ENCODE peak calls at places on chromosomes 16 and 17, in eight cellular contexts. One of them, this sample, is unnamed.

GRCh38 chr17:10261098-10261497 is 62.7 kb upstream of the GAS7 start:
- DNase-seq in posterior cingulate gyrus: no peak
- DNase-seq in CD4-positive, CD25-positive, alpha-beta regulatory T cell: no peak
- DNase-seq in NCI-H226: no peak
- DNase-seq in mammary epithelial cell: no peak
- DNase-seq in esophagus muscularis mucosa: no peak
- DNase-seq in NCI-H748 treated with DMSO at 0.1 percent for 48 hours: no peak
- DNase-seq in HuH-7.5: no peak
- DNase-seq in this sample: no peak

GRCh38 chr17:66255112-66255511 is 25.9 kb upstream of the APOH start:
- DNase-seq in posterior cingulate gyrus: peak; percentile 22
- DNase-seq in CD4-positive, CD25-positive, alpha-beta regulatory T cell: peak; percentile 73
- DNase-seq in NCI-H226: peak; percentile 60
- DNase-seq in mammary epithelial cell: peak; percentile 69
- DNase-seq in esophagus muscularis mucosa: no peak
- DNase-seq in NCI-H748 treated with DMSO at 0.1 percent for 48 hours: peak; percentile 44
- DNase-seq in HuH-7.5: peak; percentile 40
- DNase-seq in this sample: no peak

GRCh38 chr17:7466644-7467341 is 12.6 kb downstream of the ZBTB4 start:
- DNase-seq in posterior cingulate gyrus: peak; percentile 42
- DNase-seq in CD4-positive, CD25-positive, alpha-beta regulatory T cell: no peak
- DNase-seq in NCI-H226: peak; percentile 31
- DNase-seq in mammary epithelial cell: peak; percentile 26
- DNase-seq in esophagus muscularis mucosa: no peak
- DNase-seq in NCI-H748 treated with DMSO at 0.1 percent for 48 hours: no peak
- DNase-seq in HuH-7.5: no peak
- DNase-seq in this sample: no peak

GRCh38 chr17:11628831-11629230 is 30.6 kb downstream of the DNAH9 start:
- DNase-seq in posterior cingulate gyrus: no peak
- DNase-seq in CD4-positive, CD25-positive, alpha-beta regulatory T cell: no peak
- DNase-seq in NCI-H226: no peak
- DNase-seq in mammary epithelial cell: no peak
- DNase-seq in esophagus muscularis mucosa: no peak
- DNase-seq in NCI-H748 treated with DMSO at 0.1 percent for 48 hours: no peak
- DNase-seq in HuH-7.5: no peak
- DNase-seq in this sample: no peak

GRCh38 chr17:35537569-35538209 is at the start of gene SLFN12L:
- DNase-seq in posterior cingulate gyrus: no peak
- DNase-seq in CD4-positive, CD25-positive, alpha-beta regulatory T cell: peak; percentile 34
- DNase-seq in NCI-H226: no peak
- DNase-seq in mammary epithelial cell: no peak
- DNase-seq in esophagus muscularis mucosa: no peak
- DNase-seq in NCI-H748 treated with DMSO at 0.1 percent for 48 hours: no peak
- DNase-seq in HuH-7.5: no peak
- DNase-seq in this sample: no peak

GRCh38 chr17:66432996-66433556 is 130.7 kb downstream of the PRKCA start:
- DNase-seq in posterior cingulate gyrus: no peak
- DNase-seq in CD4-positive, CD25-positive, alpha-beta regulatory T cell: no peak
- DNase-seq in NCI-H226: no peak
- DNase-seq in mammary epithelial cell: no peak
- DNase-seq in esophagus muscularis mucosa: no peak
- DNase-seq in NCI-H748 treated with DMSO at 0.1 percent for 48 hours: no peak
- DNase-seq in HuH-7.5: no peak
- DNase-seq in this sample: no peak

GRCh38 chr17:41813039-41813680 is 356 bp downstream of the FKBP10 start:
- DNase-seq in posterior cingulate gyrus: no peak
- DNase-seq in CD4-positive, CD25-positive, alpha-beta regulatory T cell: no peak
- DNase-seq in NCI-H226: no peak
- DNase-seq in mammary epithelial cell: no peak
- DNase-seq in esophagus muscularis mucosa: no peak
- DNase-seq in NCI-H748 treated with DMSO at 0.1 percent for 48 hours: no peak
- DNase-seq in HuH-7.5: no peak
- DNase-seq in this sample: no peak

GRCh38 chr17:62045517-62045916 is 19.6 kb downstream of the MED13 start:
- DNase-seq in posterior cingulate gyrus: no peak
- DNase-seq in CD4-positive, CD25-positive, alpha-beta regulatory T cell: no peak
- DNase-seq in NCI-H226: no peak
- DNase-seq in mammary epithelial cell: peak; percentile 11
- DNase-seq in esophagus muscularis mucosa: no peak
- DNase-seq in NCI-H748 treated with DMSO at 0.1 percent for 48 hours: no peak
- DNase-seq in HuH-7.5: no peak
- DNase-seq in this sample: no peak

GRCh38 chr16:80894091-80894490 is 89.7 kb upstream of the CDYL2 start:
- DNase-seq in posterior cingulate gyrus: no peak
- DNase-seq in CD4-positive, CD25-positive, alpha-beta regulatory T cell: no peak
- DNase-seq in NCI-H226: no peak
- DNase-seq in mammary epithelial cell: no peak
- DNase-seq in esophagus muscularis mucosa: peak; percentile 5
- DNase-seq in NCI-H748 treated with DMSO at 0.1 percent for 48 hours: no peak
- DNase-seq in HuH-7.5: no peak
- DNase-seq in this sample: no peak

GRCh38 chr17:19317359-19318095 is 45.0 kb downstream of the B9D1 start:
- DNase-seq in posterior cingulate gyrus: peak; percentile 94
- DNase-seq in CD4-positive, CD25-positive, alpha-beta regulatory T cell: no peak
- DNase-seq in NCI-H226: no peak
- DNase-seq in mammary epithelial cell: no peak
- DNase-seq in esophagus muscularis mucosa: no peak
- DNase-seq in NCI-H748 treated with DMSO at 0.1 percent for 48 hours: no peak
- DNase-seq in HuH-7.5: no peak
- DNase-seq in this sample: no peak

GRCh38 chr16:3189869-3190268 is 1.9 kb downstream of the OR1F1 start:
- DNase-seq in posterior cingulate gyrus: no peak
- DNase-seq in CD4-positive, CD25-positive, alpha-beta regulatory T cell: no peak
- DNase-seq in NCI-H226: no peak
- DNase-seq in mammary epithelial cell: no peak
- DNase-seq in esophagus muscularis mucosa: no peak
- DNase-seq in NCI-H748 treated with DMSO at 0.1 percent for 48 hours: no peak
- DNase-seq in HuH-7.5: no peak
- DNase-seq in this sample: no peak

GRCh38 chr17:67491009-67491677 is 114.1 kb downstream of the PITPNC1 start:
- DNase-seq in posterior cingulate gyrus: peak; percentile 71
- DNase-seq in CD4-positive, CD25-positive, alpha-beta regulatory T cell: no peak
- DNase-seq in NCI-H226: peak; percentile 55
- DNase-seq in mammary epithelial cell: peak; percentile 33
- DNase-seq in esophagus muscularis mucosa: peak; percentile 95
- DNase-seq in NCI-H748 treated with DMSO at 0.1 percent for 48 hours: no peak
- DNase-seq in HuH-7.5: no peak
- DNase-seq in this sample: no peak

GRCh38 chr17:16319969-16320368 is 33.3 kb downstream of the CENPV start:
- DNase-seq in posterior cingulate gyrus: no peak
- DNase-seq in CD4-positive, CD25-positive, alpha-beta regulatory T cell: no peak
- DNase-seq in NCI-H226: no peak
- DNase-seq in mammary epithelial cell: no peak
- DNase-seq in esophagus muscularis mucosa: no peak
- DNase-seq in NCI-H748 treated with DMSO at 0.1 percent for 48 hours: no peak
- DNase-seq in HuH-7.5: no peak
- DNase-seq in this sample: no peak

GRCh38 chr17:31877911-31878702 is 19.1 kb upstream of the COPRS start:
- DNase-seq in posterior cingulate gyrus: no peak
- DNase-seq in CD4-positive, CD25-positive, alpha-beta regulatory T cell: no peak
- DNase-seq in NCI-H226: no peak
- DNase-seq in mammary epithelial cell: no peak
- DNase-seq in esophagus muscularis mucosa: no peak
- DNase-seq in NCI-H748 treated with DMSO at 0.1 percent for 48 hours: no peak
- DNase-seq in HuH-7.5: no peak
- DNase-seq in this sample: no peak

GRCh38 chr17:34654276-34654675 is 74.9 kb downstream of the TMEM132E start:
- DNase-seq in posterior cingulate gyrus: no peak
- DNase-seq in CD4-positive, CD25-positive, alpha-beta regulatory T cell: no peak
- DNase-seq in NCI-H226: no peak
- DNase-seq in mammary epithelial cell: no peak
- DNase-seq in esophagus muscularis mucosa: no peak
- DNase-seq in NCI-H748 treated with DMSO at 0.1 percent for 48 hours: no peak
- DNase-seq in HuH-7.5: no peak
- DNase-seq in this sample: no peak

GRCh38 chr17:49992191-49992932 is 2.7 kb downstream of the DLX3 start:
- DNase-seq in posterior cingulate gyrus: no peak
- DNase-seq in CD4-positive, CD25-positive, alpha-beta regulatory T cell: no peak
- DNase-seq in NCI-H226: no peak
- DNase-seq in mammary epithelial cell: no peak
- DNase-seq in esophagus muscularis mucosa: no peak
- DNase-seq in NCI-H748 treated with DMSO at 0.1 percent for 48 hours: no peak
- DNase-seq in HuH-7.5: no peak
- DNase-seq in this sample: no peak

GRCh38 chr16:81744385-81744784 is 34.7 kb upstream of the PLCG2 start:
- DNase-seq in posterior cingulate gyrus: no peak
- DNase-seq in CD4-positive, CD25-positive, alpha-beta regulatory T cell: no peak
- DNase-seq in NCI-H226: no peak
- DNase-seq in mammary epithelial cell: no peak
- DNase-seq in esophagus muscularis mucosa: no peak
- DNase-seq in NCI-H748 treated with DMSO at 0.1 percent for 48 hours: no peak
- DNase-seq in HuH-7.5: no peak
- DNase-seq in this sample: no peak

GRCh38 chr16:31344712-31345111 is 10.3 kb upstream of the ITGAX start:
- DNase-seq in posterior cingulate gyrus: no peak
- DNase-seq in CD4-positive, CD25-positive, alpha-beta regulatory T cell: no peak
- DNase-seq in NCI-H226: no peak
- DNase-seq in mammary epithelial cell: no peak
- DNase-seq in esophagus muscularis mucosa: no peak
- DNase-seq in NCI-H748 treated with DMSO at 0.1 percent for 48 hours: no peak
- DNase-seq in HuH-7.5: no peak
- DNase-seq in this sample: no peak

GRCh38 chr16:84212631-84213030 is 21.7 kb downstream of the ADAD2 start:
- DNase-seq in posterior cingulate gyrus: no peak
- DNase-seq in CD4-positive, CD25-positive, alpha-beta regulatory T cell: no peak
- DNase-seq in NCI-H226: no peak
- DNase-seq in mammary epithelial cell: no peak
- DNase-seq in esophagus muscularis mucosa: no peak
- DNase-seq in NCI-H748 treated with DMSO at 0.1 percent for 48 hours: no peak
- DNase-seq in HuH-7.5: no peak
- DNase-seq in this sample: no peak

GRCh38 chr16:3479654-3480216 is 15.6 kb downstream of the C16orf90 start:
- DNase-seq in posterior cingulate gyrus: no peak
- DNase-seq in CD4-positive, CD25-positive, alpha-beta regulatory T cell: peak; percentile 32
- DNase-seq in NCI-H226: no peak
- DNase-seq in mammary epithelial cell: no peak
- DNase-seq in esophagus muscularis mucosa: no peak
- DNase-seq in NCI-H748 treated with DMSO at 0.1 percent for 48 hours: no peak
- DNase-seq in HuH-7.5: no peak
- DNase-seq in this sample: no peak

GRCh38 chr17:82490512-82491195 is 28.9 kb upstream of the FOXK2 start:
- DNase-seq in posterior cingulate gyrus: no peak
- DNase-seq in CD4-positive, CD25-positive, alpha-beta regulatory T cell: no peak
- DNase-seq in NCI-H226: no peak
- DNase-seq in mammary epithelial cell: no peak
- DNase-seq in esophagus muscularis mucosa: no peak
- DNase-seq in NCI-H748 treated with DMSO at 0.1 percent for 48 hours: no peak
- DNase-seq in HuH-7.5: no peak
- DNase-seq in this sample: no peak

GRCh38 chr17:65074778-65075250 is 18.3 kb upstream of the GNA13 start:
- DNase-seq in posterior cingulate gyrus: no peak
- DNase-seq in CD4-positive, CD25-positive, alpha-beta regulatory T cell: no peak
- DNase-seq in NCI-H226: no peak
- DNase-seq in mammary epithelial cell: no peak
- DNase-seq in esophagus muscularis mucosa: no peak
- DNase-seq in NCI-H748 treated with DMSO at 0.1 percent for 48 hours: no peak
- DNase-seq in HuH-7.5: no peak
- DNase-seq in this sample: no peak

GRCh38 chr17:67293251-67294203 is 48.5 kb upstream of the HELZ start:
- DNase-seq in posterior cingulate gyrus: peak; percentile 16
- DNase-seq in CD4-positive, CD25-positive, alpha-beta regulatory T cell: peak; percentile 63
- DNase-seq in NCI-H226: no peak
- DNase-seq in mammary epithelial cell: no peak
- DNase-seq in esophagus muscularis mucosa: no peak
- DNase-seq in NCI-H748 treated with DMSO at 0.1 percent for 48 hours: no peak
- DNase-seq in HuH-7.5: peak; percentile 74
- DNase-seq in this sample: peak; percentile 31

GRCh38 chr17:19386974-19387920 is at the start of gene MFAP4:
- DNase-seq in posterior cingulate gyrus: no peak
- DNase-seq in CD4-positive, CD25-positive, alpha-beta regulatory T cell: no peak
- DNase-seq in NCI-H226: no peak
- DNase-seq in mammary epithelial cell: no peak
- DNase-seq in esophagus muscularis mucosa: peak; percentile 94
- DNase-seq in NCI-H748 treated with DMSO at 0.1 percent for 48 hours: no peak
- DNase-seq in HuH-7.5: no peak
- DNase-seq in this sample: no peak

GRCh38 chr17:4189280-4189679 is 46.3 kb downstream of the CYB5D2 start:
- DNase-seq in posterior cingulate gyrus: no peak
- DNase-seq in CD4-positive, CD25-positive, alpha-beta regulatory T cell: no peak
- DNase-seq in NCI-H226: no peak
- DNase-seq in mammary epithelial cell: no peak
- DNase-seq in esophagus muscularis mucosa: no peak
- DNase-seq in NCI-H748 treated with DMSO at 0.1 percent for 48 hours: no peak
- DNase-seq in HuH-7.5: no peak
- DNase-seq in this sample: no peak

GRCh38 chr16:1355591-1355990 is 3.9 kb downstream of the GNPTG start:
- DNase-seq in posterior cingulate gyrus: no peak
- DNase-seq in CD4-positive, CD25-positive, alpha-beta regulatory T cell: no peak
- DNase-seq in NCI-H226: no peak
- DNase-seq in mammary epithelial cell: no peak
- DNase-seq in esophagus muscularis mucosa: no peak
- DNase-seq in NCI-H748 treated with DMSO at 0.1 percent for 48 hours: no peak
- DNase-seq in HuH-7.5: no peak
- DNase-seq in this sample: no peak

GRCh38 chr16:59859606-59860402 is 1125.7 kb upstream of the GOT2 start:
- DNase-seq in posterior cingulate gyrus: no peak
- DNase-seq in CD4-positive, CD25-positive, alpha-beta regulatory T cell: no peak
- DNase-seq in NCI-H226: no peak
- DNase-seq in mammary epithelial cell: no peak
- DNase-seq in esophagus muscularis mucosa: no peak
- DNase-seq in NCI-H748 treated with DMSO at 0.1 percent for 48 hours: no peak
- DNase-seq in HuH-7.5: no peak
- DNase-seq in this sample: no peak

GRCh38 chr17:74531231-74531761 is at the start of gene CD300LB:
- DNase-seq in posterior cingulate gyrus: peak; percentile 1
- DNase-seq in CD4-positive, CD25-positive, alpha-beta regulatory T cell: no peak
- DNase-seq in NCI-H226: no peak
- DNase-seq in mammary epithelial cell: no peak
- DNase-seq in esophagus muscularis mucosa: no peak
- DNase-seq in NCI-H748 treated with DMSO at 0.1 percent for 48 hours: no peak
- DNase-seq in HuH-7.5: no peak
- DNase-seq in this sample: peak; percentile 1

GRCh38 chr17:32931686-32932085 is 3.7 kb downstream of the TMEM98 start:
- DNase-seq in posterior cingulate gyrus: no peak
- DNase-seq in CD4-positive, CD25-positive, alpha-beta regulatory T cell: no peak
- DNase-seq in NCI-H226: peak; percentile 52
- DNase-seq in mammary epithelial cell: peak; percentile 59
- DNase-seq in esophagus muscularis mucosa: no peak
- DNase-seq in NCI-H748 treated with DMSO at 0.1 percent for 48 hours: no peak
- DNase-seq in HuH-7.5: no peak
- DNase-seq in this sample: no peak

GRCh38 chr17:15912416-15912955 is 32.4 kb upstream of the ADORA2B start:
- DNase-seq in posterior cingulate gyrus: no peak
- DNase-seq in CD4-positive, CD25-positive, alpha-beta regulatory T cell: no peak
- DNase-seq in NCI-H226: no peak
- DNase-seq in mammary epithelial cell: no peak
- DNase-seq in esophagus muscularis mucosa: no peak
- DNase-seq in NCI-H748 treated with DMSO at 0.1 percent for 48 hours: no peak
- DNase-seq in HuH-7.5: no peak
- DNase-seq in this sample: no peak

GRCh38 chr17:31469959-31470358 is 78.5 kb downstream of the RAB11FIP4 start:
- DNase-seq in posterior cingulate gyrus: no peak
- DNase-seq in CD4-positive, CD25-positive, alpha-beta regulatory T cell: no peak
- DNase-seq in NCI-H226: no peak
- DNase-seq in mammary epithelial cell: no peak
- DNase-seq in esophagus muscularis mucosa: no peak
- DNase-seq in NCI-H748 treated with DMSO at 0.1 percent for 48 hours: no peak
- DNase-seq in HuH-7.5: no peak
- DNase-seq in this sample: no peak

GRCh38 chr16:78133919-78134318 is 34.5 kb downstream of the WWOX start:
- DNase-seq in posterior cingulate gyrus: no peak
- DNase-seq in CD4-positive, CD25-positive, alpha-beta regulatory T cell: no peak
- DNase-seq in NCI-H226: no peak
- DNase-seq in mammary epithelial cell: no peak
- DNase-seq in esophagus muscularis mucosa: no peak
- DNase-seq in NCI-H748 treated with DMSO at 0.1 percent for 48 hours: peak; percentile 70
- DNase-seq in HuH-7.5: peak; percentile 27
- DNase-seq in this sample: no peak

GRCh38 chr17:42361781-42362186 is 26.5 kb downstream of the STAT3 start:
- DNase-seq in posterior cingulate gyrus: no peak
- DNase-seq in CD4-positive, CD25-positive, alpha-beta regulatory T cell: no peak
- DNase-seq in NCI-H226: no peak
- DNase-seq in mammary epithelial cell: no peak
- DNase-seq in esophagus muscularis mucosa: no peak
- DNase-seq in NCI-H748 treated with DMSO at 0.1 percent for 48 hours: no peak
- DNase-seq in HuH-7.5: no peak
- DNase-seq in this sample: no peak

GRCh38 chr16:75226550-75227360 is 8.0 kb downstream of the CTRB1 start:
- DNase-seq in posterior cingulate gyrus: no peak
- DNase-seq in CD4-positive, CD25-positive, alpha-beta regulatory T cell: no peak
- DNase-seq in NCI-H226: no peak
- DNase-seq in mammary epithelial cell: no peak
- DNase-seq in esophagus muscularis mucosa: no peak
- DNase-seq in NCI-H748 treated with DMSO at 0.1 percent for 48 hours: no peak
- DNase-seq in HuH-7.5: peak; percentile 15
- DNase-seq in this sample: no peak